ENCODE peak calls at places on chromosomes 5 and 9, in nine cellular contexts. G is nephron progenitor cell, F is kidney epithelial cell, R is adipocyte, X is RWPE1, T is HL-60, S is suprapubic skin, U is HCT116, A is GM12865. P is an unnamed sample.

GRCh38 chr5:152349683-152350526 is 55.2 kb downstream of the NMUR2 start:
- DNase-seq in S (no peak), A (peak; percentile 51), F (no peak), T (peak; percentile 16), U (peak; percentile 15), G (peak; percentile 51), R (peak; percentile 27), X (peak; percentile 49), P (no peak)

GRCh38 chr9:115291841-115292240 is 173.9 kb upstream of the TNC start:
- DNase-seq in S (no peak), T (no peak), F (no peak), U (no peak), A (no peak), R (peak; percentile 14), X (peak; percentile 31), G (no peak), P (no peak)

GRCh38 chr9:133974631-133975341 is 17.3 kb downstream of the VAV2 start:
- DNase-seq in X (no peak), F (no peak), T (no peak), U (no peak), A (no peak), R (no peak), G (no peak), S (no peak), P (no peak)

GRCh38 chr5:873328-873727 is 19.3 kb downstream of the BRD9 start:
- DNase-seq in G (no peak), T (no peak), S (no peak), X (no peak), U (no peak), A (no peak), F (no peak), R (no peak), P (no peak)

GRCh38 chr9:91785403-91785917 is 164.6 kb downstream of the ROR2 start:
- DNase-seq in F (no peak), G (no peak), A (no peak), U (no peak), T (no peak), R (no peak), S (no peak), X (no peak), P (no peak)

GRCh38 chr5:17976404-17976803 is 342.1 kb downstream of the TAF11L14 start:
- DNase-seq in T (no peak), F (no peak), R (no peak), G (no peak), S (no peak), U (no peak), X (no peak), A (no peak), P (no peak)

GRCh38 chr9:122042056-122042455 is 51.1 kb downstream of the TTLL11 start:
- DNase-seq in X (no peak), A (no peak), F (no peak), S (no peak), T (no peak), U (no peak), G (no peak), R (no peak), P (no peak)

GRCh38 chr9:35000535-35001284 is 11.2 kb downstream of the DNAJB5 start:
- DNase-seq in S (no peak), T (no peak), A (no peak), U (no peak), G (no peak), R (no peak), F (no peak), X (no peak), P (no peak)

GRCh38 chr9:85713897-85714296 is 27.9 kb downstream of the AGTPBP1 start:
- DNase-seq in X (no peak), U (no peak), A (no peak), G (no peak), S (no peak), F (no peak), T (no peak), R (no peak), P (no peak)